ENCODE peak calls at places on chromosomes 16 and 17, in five cellular contexts. H is kidney epithelial cell, Y is A549, C is tibial artery, D is RWPE2. X is an unnamed sample.

GRCh38 chr16:80114699-80115098 is 426.1 kb upstream of the DYNLRB2 start:
- DNase-seq in H (no peak), Y (no peak), C (no peak), D (no peak), X (no peak)

GRCh38 chr17:38898812-38899348 is 26.5 kb upstream of the LASP1NB start:
- DNase-seq in H (no peak), Y (no peak), C (no peak), D (no peak), X (no peak)

GRCh38 chr16:19131809-19132777 is 18.3 kb downstream of the ITPRIPL2 start:
- DNase-seq in H (no peak), Y (no peak), C (no peak), D (no peak), X (no peak)

GRCh38 chr17:32567086-32567485 is 80.3 kb downstream of the CDK5R1 start:
- DNase-seq in H (no peak), Y (no peak), C (no peak), D (no peak), X (no peak)

GRCh38 chr17:44556114-44556853 is 1.0 kb upstream of the FZD2 start:
- DNase-seq in H (no peak), Y (peak), C (peak), D (no peak), X (no peak)

GRCh38 chr16:48492131-48492530 is 106.9 kb upstream of the SIAH1 start:
- DNase-seq in H (no peak), Y (no peak), C (no peak), D (no peak), X (no peak)

GRCh38 chr17:4074831-4075495 is 67.9 kb downstream of the ZZEF1 start:
- DNase-seq in H (peak), Y (peak), C (no peak), D (no peak), X (no peak)

GRCh38 chr17:72609501-72609900 is 483.0 kb downstream of the SLC39A11 start:
- DNase-seq in H (no peak), Y (peak), C (no peak), D (no peak), X (no peak)

GRCh38 chr17:67016039-67016762 is 28.2 kb upstream of the CACNG1 start:
- DNase-seq in H (no peak), Y (no peak), C (no peak), D (no peak), X (no peak)
- TF ChIP-seq CTCF in H (no peak), Y (no peak), C (no peak), D (no peak), X (no peak)

DNA sequence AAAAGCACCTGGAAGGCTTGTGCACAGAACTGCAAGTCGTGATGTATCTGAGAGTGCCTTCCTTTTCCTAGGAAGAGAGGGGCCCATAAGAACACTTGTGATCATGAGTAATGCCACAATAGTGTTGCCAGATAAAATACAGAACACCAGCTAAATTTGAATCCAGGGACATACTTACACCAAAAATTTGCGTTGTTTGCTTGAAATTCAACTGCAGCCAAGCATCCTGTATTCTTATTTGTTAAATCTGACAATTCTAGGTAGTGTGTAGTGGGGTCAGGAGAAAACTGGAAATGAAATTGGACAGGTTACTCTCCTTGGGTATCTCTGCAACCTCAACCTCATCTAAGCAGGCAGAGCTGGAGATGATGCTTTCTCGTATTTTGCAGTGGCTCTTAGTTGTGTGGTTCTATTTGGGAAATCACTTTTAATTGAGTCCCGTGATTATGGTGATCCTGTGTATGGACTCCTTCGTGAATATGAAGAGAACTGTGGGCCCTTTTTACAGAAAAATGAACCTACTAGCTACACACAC is 12.0 kb downstream of the SLC35B1 start:
- DNase-seq in H (no peak), Y (no peak), C (no peak), D (no peak), X (no peak)
- TF ChIP-seq CTCF in H (no peak), Y (no peak), C (no peak), D (peak), X (no peak)

GRCh38 chr17:60989846-60990245 is 312.2 kb downstream of the BCAS3 start:
- DNase-seq in H (no peak), Y (no peak), C (no peak), D (no peak), X (no peak)
- TF ChIP-seq CTCF in H (no peak), Y (no peak), C (no peak), D (no peak), X (no peak)

GRCh38 chr16:68380348-68380670 is 68.0 kb downstream of the SMPD3 start:
- DNase-seq in H (no peak), Y (no peak), C (no peak), D (no peak), X (no peak)
- TF ChIP-seq CTCF in H (no peak), Y (no peak), C (no peak), D (no peak), X (no peak)

DNA sequence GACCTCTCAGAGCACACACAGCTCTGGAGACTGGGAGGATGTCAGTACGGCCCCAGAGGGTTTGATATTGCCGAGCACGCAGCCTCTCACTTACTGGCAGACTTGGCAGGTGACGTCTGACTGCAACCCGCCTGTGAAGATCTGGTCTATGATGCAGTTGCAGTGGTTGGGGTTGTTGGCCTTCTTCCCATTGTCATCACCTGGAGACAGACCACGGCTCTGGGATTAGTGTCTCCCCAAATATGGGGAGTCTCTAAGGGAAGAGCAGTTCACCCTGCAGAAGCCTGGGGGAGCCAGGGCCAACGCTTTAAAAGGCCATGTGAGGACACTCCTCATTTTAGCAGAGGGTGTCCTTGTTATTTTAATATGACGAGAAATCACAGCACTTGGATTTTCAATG is 30.1 kb downstream of the USP22 start:
- DNase-seq in H (no peak), Y (no peak), C (no peak), D (no peak), X (no peak)
- TF ChIP-seq CTCF in H (no peak), Y (no peak), C (no peak), D (no peak), X (no peak)

DNA sequence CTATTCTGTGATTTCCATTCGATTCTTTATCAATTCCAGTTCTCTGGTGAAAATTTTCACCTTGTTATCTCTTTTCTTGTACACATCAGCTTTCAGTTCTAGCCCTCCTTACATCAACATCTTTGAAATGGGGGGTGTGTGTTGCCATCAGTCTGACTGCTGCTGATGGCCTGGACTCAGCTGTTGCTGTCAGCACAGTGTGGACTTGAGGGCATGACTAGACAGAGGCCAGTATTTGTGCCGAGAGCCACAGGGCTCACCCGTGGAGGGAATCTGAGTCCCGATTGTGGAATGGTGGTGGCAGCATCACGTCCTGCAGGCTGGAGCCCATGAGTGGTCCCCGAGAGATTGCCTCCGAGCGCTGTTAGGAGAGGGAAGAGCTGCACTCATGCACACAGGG is 114.2 kb downstream of the RPTOR start:
- DNase-seq in H (no peak), Y (no peak), C (no peak), D (no peak), X (no peak)
- TF ChIP-seq CTCF in H (no peak), Y (no peak), C (no peak), D (no peak), X (no peak)

DNA sequence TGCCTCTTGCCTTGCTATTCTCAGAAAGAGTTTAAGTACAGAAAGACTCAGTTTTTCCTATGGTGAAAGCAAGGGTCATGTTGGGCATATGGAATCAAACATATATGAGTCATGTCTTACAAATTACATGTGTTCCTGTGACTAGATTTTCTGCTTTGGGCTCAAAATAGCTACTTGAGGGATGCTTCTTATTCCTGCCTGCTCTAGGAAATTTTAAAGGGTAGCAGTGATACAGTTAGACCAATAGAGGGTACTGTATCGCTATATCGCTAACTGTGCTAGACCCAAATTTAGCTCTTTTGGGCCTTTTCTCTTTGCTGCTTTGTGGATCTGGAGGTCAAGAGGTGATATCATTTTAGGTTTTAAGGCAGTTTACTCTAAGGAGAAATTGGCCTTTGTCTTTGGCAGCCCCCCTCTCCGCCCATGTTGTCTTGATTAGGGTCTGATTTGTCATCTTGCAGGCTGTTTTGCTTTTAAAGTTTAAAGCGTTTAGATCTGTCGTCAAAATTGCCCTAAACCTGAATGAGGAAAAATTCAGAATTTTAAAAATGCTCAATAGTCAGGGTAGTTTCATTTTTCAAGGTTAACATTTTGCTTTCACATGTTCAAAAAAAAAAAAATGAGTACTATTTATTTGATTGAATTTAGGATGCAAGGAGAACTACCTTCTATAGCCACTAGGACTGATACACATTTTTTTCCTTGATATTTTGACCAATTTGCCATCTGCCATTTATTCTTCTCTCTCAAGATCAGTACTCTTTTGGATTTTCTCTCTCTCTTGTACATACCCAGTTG is 8.8 kb downstream of the NFATC3 start:
- DNase-seq in H (no peak), Y (peak), C (no peak), D (no peak), X (no peak)
- TF ChIP-seq CTCF in H (peak), Y (peak), C (peak), D (peak), X (peak)

GRCh38 chr17:59105852-59106462 is 723 bp downstream of the TRIM37 start:
- DNase-seq in H (no peak), Y (peak), C (peak), D (peak), X (peak)

GRCh38 chr17:59108400-59109102 is 1.9 kb upstream of the TRIM37 start:
- DNase-seq in H (no peak), Y (no peak), C (no peak), D (no peak), X (no peak)

GRCh38 chr17:59107306-59107670 is 608 bp upstream of the TRIM37 start:
- DNase-seq in H (no peak), Y (no peak), C (no peak), D (no peak), X (no peak)

GRCh38 chr17:59110973-59111372 is 4.3 kb upstream of the TRIM37 start:
- DNase-seq in H (no peak), Y (no peak), C (no peak), D (no peak), X (no peak)

GRCh38 chr17:59106463-59107305 is at the start of gene TRIM37:
- DNase-seq in H (peak), Y (peak), C (peak), D (peak), X (peak)
- TF ChIP-seq CTCF in H (no peak), Y (no peak), C (peak), D (peak), X (no peak)

GRCh38 chr17:66302761-66303626 is 581 bp downstream of the PRKCA start:
- DNase-seq in H (no peak), Y (peak), C (peak), D (peak), X (peak)
- TF ChIP-seq CTCF in H (no peak), Y (peak), C (no peak), D (peak), X (no peak)